ENCODE peak calls at places on chromosomes 2 and 18, in ten cellular contexts. A is BJ, T is sigmoid colon, O is cardiac muscle cell, J is mesendoderm, D is tibial nerve, E is NT2/D1, Q is lower lobe of right lung, H is heart right ventricle, K is heart left ventricle. B is an unnamed sample. For H3K36me3, the result is how much of the 10 kb centered on the place peaks cover.

GRCh38 chr2:19503915-19504314 is 145.5 kb upstream of the OSR1 start:
- DNase-seq in A (no peak), T (no peak), O (no peak), J (no peak), D (no peak), E (no peak), Q (no peak), H (no peak), K (no peak), B (no peak)

GRCh38 chr2:127158614-127159290 is 51.8 kb upstream of the BIN1 start:
- DNase-seq in A (no peak), T (peak), O (no peak), J (no peak), D (no peak), E (no peak), Q (no peak), H (no peak), K (no peak), B (no peak)

GRCh38 chr2:39024833-39025232 is 96.0 kb downstream of the SOS1 start:
- DNase-seq in A (no peak), T (no peak), O (no peak), J (no peak), D (no peak), E (no peak), Q (no peak), H (no peak), K (no peak), B (no peak)

GRCh38 chr2:132384491-132385186 is 32.0 kb upstream of the GPR39 start:
- DNase-seq in A (no peak), T (no peak), O (no peak), J (no peak), D (no peak), E (no peak), Q (no peak), H (no peak), K (no peak), B (no peak)

GRCh38 chr18:50793641-50794565 is 25.9 kb downstream of the MRO start:
- DNase-seq in A (no peak), T (no peak), O (no peak), J (peak), D (no peak), E (no peak), Q (no peak), H (no peak), K (no peak), B (no peak)

GRCh38 chr18:3819933-3820332 is 370.0 kb downstream of the TGIF1 start:
- DNase-seq in A (no peak), T (no peak), O (no peak), J (no peak), D (no peak), E (no peak), Q (no peak), H (no peak), K (no peak), B (no peak)

GRCh38 chr2:62197609-62198236 is 1.8 kb downstream of the B3GNT2 start:
- DNase-seq in A (no peak), T (no peak), O (peak), J (peak), D (no peak), E (peak), Q (peak), H (peak), K (peak), B (peak)

GRCh38 chr2:223101340-223102039 is 49.5 kb downstream of the KCNE4 start:
- DNase-seq in A (no peak), T (no peak), O (peak), J (peak), D (no peak), E (peak), Q (no peak), H (no peak), K (no peak), B (peak)

GRCh38 chr2:78839259-78839658 is 186.2 kb upstream of the REG3G start:
- DNase-seq in A (no peak), T (no peak), O (no peak), J (peak), D (no peak), E (peak), Q (no peak), H (no peak), K (no peak), B (peak)

GRCh38 chr18:68721681-68722583 is 7.0 kb upstream of the TMX3 start:
- DNase-seq in A (no peak), T (no peak), O (no peak), J (no peak), D (no peak), E (no peak), Q (no peak), H (no peak), K (no peak), B (no peak)

GRCh38 chr18:57445488-57446319 is 10.5 kb downstream of the ONECUT2 start:
- DNase-seq in A (no peak), T (no peak), O (no peak), J (no peak), D (no peak), E (no peak), Q (no peak), H (no peak), K (no peak), B (no peak)

GRCh38 chr18:76988015-76988826 is 144.4 kb downstream of the MBP start:
- DNase-seq in A (no peak), T (no peak), O (no peak), J (no peak), D (no peak), E (no peak), Q (no peak), H (peak), K (peak), B (no peak)

GRCh38 chr2:197198890-197199289 is 111.7 kb downstream of the ANKRD44 start:
- DNase-seq in A (no peak), T (no peak), O (no peak), J (no peak), D (no peak), E (no peak), Q (peak), H (peak), K (peak), B (no peak)

GRCh38 chr2:149612122-149612521 is 24.5 kb upstream of the MMADHC start:
- DNase-seq in A (no peak), T (no peak), O (no peak), J (no peak), D (no peak), E (no peak), Q (no peak), H (no peak), K (no peak), B (no peak)

GRCh38 chr2:219420687-219421086 is 2.5 kb downstream of the DES start:
- DNase-seq in A (no peak), T (no peak), O (no peak), J (no peak), D (no peak), E (no peak), Q (no peak), H (no peak), K (no peak), B (no peak)

DNA sequence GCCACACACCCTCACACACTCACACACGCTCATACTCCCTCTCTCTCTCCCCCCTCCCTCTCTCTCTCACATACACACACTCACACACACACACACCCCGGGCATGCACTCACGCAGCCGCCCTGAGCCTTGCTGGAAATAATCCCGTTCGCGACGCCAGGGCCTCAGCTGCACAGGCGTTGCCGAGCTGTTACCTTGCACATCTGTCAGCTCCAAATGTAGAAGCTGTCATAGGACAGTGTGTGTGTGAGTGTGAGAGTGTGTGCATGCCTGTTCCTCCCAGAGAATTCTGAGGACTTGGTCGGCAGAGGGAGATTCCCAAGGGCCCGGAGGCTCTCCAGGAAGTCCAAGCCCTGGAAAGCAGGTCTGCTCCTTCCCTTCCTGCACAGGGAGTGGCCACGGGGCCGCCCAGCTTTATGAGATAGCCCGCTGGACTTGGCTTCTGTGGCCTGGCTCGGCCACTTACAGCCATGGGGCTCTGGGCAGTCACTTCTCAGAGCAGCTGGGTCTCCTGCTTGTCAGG is 8.6 kb downstream of the SPR start:
- DNase-seq in A (no peak), T (no peak), O (no peak), J (no peak), D (no peak), E (no peak), Q (peak), H (peak), K (peak), B (no peak)
- H3K36me3 ChIP-seq in A (under half), T (under half), O (under half), J (under half), D (under half), E (under half), Q (under half), H (under half), K (under half), B (under half)

DNA sequence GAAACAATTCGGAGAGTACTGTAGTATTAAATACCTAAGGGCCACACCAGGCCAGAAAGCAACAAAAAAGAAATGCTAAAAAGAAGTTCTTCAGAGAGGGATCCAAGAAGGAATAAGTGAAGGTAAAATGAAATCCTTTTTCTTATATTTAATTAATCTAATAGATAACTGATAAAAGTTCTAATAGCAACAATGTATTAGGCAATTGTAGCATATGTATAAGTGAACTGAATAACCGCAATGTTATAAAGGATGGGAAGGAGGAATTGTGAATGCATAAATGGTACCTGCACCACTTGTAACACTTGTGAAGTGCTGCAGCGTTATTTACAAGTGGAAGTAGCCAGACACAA is 21.8 kb downstream of the TMSB10 start:
- DNase-seq in A (no peak), T (no peak), O (no peak), J (no peak), D (no peak), E (no peak), Q (no peak), H (no peak), K (no peak), B (no peak)
- H3K4me3 ChIP-seq in A (no peak), T (no peak), O (no peak), J (no peak), D (peak), E (no peak), Q (peak), H (no peak), K (peak), B (no peak)

GRCh38 chr2:237721828-237722227 is 76.8 kb upstream of the RBM44 start:
- DNase-seq in A (no peak), T (no peak), O (no peak), J (no peak), D (no peak), E (no peak), Q (no peak), H (no peak), K (no peak), B (no peak)
- H3K36me3 ChIP-seq in A (under half), T (under half), O (under half), J (under half), D (under half), E (under half), Q (under half), H (under half), K (under half), B (under half)

GRCh38 chr18:31206787-31207381 is 44.2 kb upstream of the DSC1 start:
- DNase-seq in A (no peak), T (no peak), O (no peak), J (peak), D (no peak), E (no peak), Q (peak), H (peak), K (peak), B (peak)
- H3K4me3 ChIP-seq in A (no peak), T (no peak), O (no peak), J (no peak), D (no peak), E (no peak), Q (peak), H (no peak), K (peak), B (no peak)

DNA sequence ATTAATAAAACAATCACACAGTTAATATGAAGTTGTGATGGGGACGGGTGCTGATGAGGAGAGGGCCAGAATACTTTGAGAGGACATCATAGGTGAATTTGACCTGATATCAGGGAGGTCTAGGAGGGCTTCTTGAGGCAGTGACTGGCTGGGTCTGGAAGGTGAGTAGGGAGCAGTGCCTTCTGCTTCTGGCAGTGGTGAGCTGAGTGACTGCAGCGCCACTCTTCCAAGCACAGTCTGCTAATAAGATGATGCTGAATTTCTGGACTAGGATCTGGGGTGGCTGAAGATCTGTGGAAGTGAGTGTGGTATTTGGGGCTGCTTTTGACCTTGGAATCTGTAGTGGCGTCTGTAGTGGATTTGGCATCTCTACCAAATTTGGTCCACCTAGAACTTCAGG is 5.5 kb downstream of the DGKD start:
- DNase-seq in A (no peak), T (no peak), O (no peak), J (no peak), D (no peak), E (no peak), Q (no peak), H (no peak), K (no peak), B (no peak)
- H3K36me3 ChIP-seq in A (under half), T (under half), O (under half), J (under half), D (under half), E (under half), Q (under half), H (under half), K (under half), B (under half)

GRCh38 chr2:49033394-49033793 is 120.9 kb downstream of the FSHR start:
- DNase-seq in A (no peak), T (no peak), O (no peak), J (no peak), D (no peak), E (no peak), Q (no peak), H (no peak), K (no peak), B (no peak)
- H3K4me3 ChIP-seq in A (no peak), T (no peak), O (no peak), J (no peak), D (no peak), E (no peak), Q (no peak), H (no peak), K (no peak), B (no peak)